ENCODE peak calls at places on chromosomes 7 and 10, in nine cellular contexts. One of them, this sample, is unnamed.

GRCh38 chr10:62627985-62628384 is 176.5 kb upstream of the ADO start:
- DNase-seq in epithelial cell of esophagus: no peak
- DNase-seq in CD4-positive, CD25-positive, alpha-beta regulatory T cell: no peak
- DNase-seq in small intestine: no peak
- DNase-seq in sigmoid colon: no peak
- DNase-seq in heart left ventricle: no peak
- DNase-seq in immature natural killer cell: no peak
- DNase-seq in occipital lobe: no peak
- DNase-seq in bronchial epithelial cell: no peak
- DNase-seq in this sample: no peak

GRCh38 chr7:102236592-102237287 is 49.9 kb upstream of the SH2B2 start:
- DNase-seq in epithelial cell of esophagus: peak; percentile 67
- DNase-seq in CD4-positive, CD25-positive, alpha-beta regulatory T cell: peak; percentile 53
- DNase-seq in small intestine: peak; percentile 65
- DNase-seq in sigmoid colon: peak; percentile 75
- DNase-seq in heart left ventricle: peak; percentile 64
- DNase-seq in immature natural killer cell: peak; percentile 8
- DNase-seq in occipital lobe: peak; percentile 44
- DNase-seq in bronchial epithelial cell: peak; percentile 26
- DNase-seq in this sample: peak; percentile 70

GRCh38 chr7:144738708-144739314 is 97.0 kb downstream of the TPK1 start:
- DNase-seq in epithelial cell of esophagus: peak; percentile 57
- DNase-seq in CD4-positive, CD25-positive, alpha-beta regulatory T cell: peak; percentile 61
- DNase-seq in small intestine: peak; percentile 62
- DNase-seq in sigmoid colon: no peak
- DNase-seq in heart left ventricle: no peak
- DNase-seq in immature natural killer cell: peak; percentile 7
- DNase-seq in occipital lobe: no peak
- DNase-seq in bronchial epithelial cell: peak; percentile 36
- DNase-seq in this sample: no peak

GRCh38 chr10:99656199-99657064 is 2.9 kb upstream of the ENTPD7 start:
- DNase-seq in epithelial cell of esophagus: peak; percentile 93
- DNase-seq in CD4-positive, CD25-positive, alpha-beta regulatory T cell: no peak
- DNase-seq in small intestine: no peak
- DNase-seq in sigmoid colon: no peak
- DNase-seq in heart left ventricle: no peak
- DNase-seq in immature natural killer cell: no peak
- DNase-seq in occipital lobe: no peak
- DNase-seq in bronchial epithelial cell: peak; percentile 97
- DNase-seq in this sample: no peak

GRCh38 chr7:40706829-40707228 is 572.0 kb downstream of the SUGCT start:
- DNase-seq in epithelial cell of esophagus: peak; percentile 61
- DNase-seq in CD4-positive, CD25-positive, alpha-beta regulatory T cell: no peak
- DNase-seq in small intestine: no peak
- DNase-seq in sigmoid colon: no peak
- DNase-seq in heart left ventricle: no peak
- DNase-seq in immature natural killer cell: no peak
- DNase-seq in occipital lobe: no peak
- DNase-seq in bronchial epithelial cell: no peak
- DNase-seq in this sample: no peak

GRCh38 chr7:47571355-47572100 is 10.4 kb downstream of the TNS3 start:
- DNase-seq in epithelial cell of esophagus: peak; percentile 61
- DNase-seq in CD4-positive, CD25-positive, alpha-beta regulatory T cell: no peak
- DNase-seq in small intestine: peak; percentile 72
- DNase-seq in sigmoid colon: peak; percentile 84
- DNase-seq in heart left ventricle: peak; percentile 93
- DNase-seq in immature natural killer cell: no peak
- DNase-seq in occipital lobe: peak; percentile 20
- DNase-seq in bronchial epithelial cell: peak; percentile 53
- DNase-seq in this sample: no peak

GRCh38 chr10:72009062-72009429 is 44.9 kb downstream of the CHST3 start:
- DNase-seq in epithelial cell of esophagus: peak; percentile 96
- DNase-seq in CD4-positive, CD25-positive, alpha-beta regulatory T cell: no peak
- DNase-seq in small intestine: no peak
- DNase-seq in sigmoid colon: no peak
- DNase-seq in heart left ventricle: no peak
- DNase-seq in immature natural killer cell: no peak
- DNase-seq in occipital lobe: no peak
- DNase-seq in bronchial epithelial cell: peak; percentile 89
- DNase-seq in this sample: no peak

GRCh38 chr7:69192134-69192533 is 406.1 kb upstream of the AUTS2 start:
- DNase-seq in epithelial cell of esophagus: no peak
- DNase-seq in CD4-positive, CD25-positive, alpha-beta regulatory T cell: no peak
- DNase-seq in small intestine: no peak
- DNase-seq in sigmoid colon: no peak
- DNase-seq in heart left ventricle: no peak
- DNase-seq in immature natural killer cell: no peak
- DNase-seq in occipital lobe: no peak
- DNase-seq in bronchial epithelial cell: no peak
- DNase-seq in this sample: no peak

GRCh38 chr10:128511284-128511683 is 385.1 kb upstream of the MKI67 start:
- DNase-seq in epithelial cell of esophagus: no peak
- DNase-seq in CD4-positive, CD25-positive, alpha-beta regulatory T cell: no peak
- DNase-seq in small intestine: no peak
- DNase-seq in sigmoid colon: no peak
- DNase-seq in heart left ventricle: no peak
- DNase-seq in immature natural killer cell: no peak
- DNase-seq in occipital lobe: no peak
- DNase-seq in bronchial epithelial cell: no peak
- DNase-seq in this sample: no peak

GRCh38 chr10:108141064-108141463 is 976.6 kb upstream of the SORCS1 start:
- DNase-seq in epithelial cell of esophagus: no peak
- DNase-seq in CD4-positive, CD25-positive, alpha-beta regulatory T cell: no peak
- DNase-seq in small intestine: no peak
- DNase-seq in sigmoid colon: no peak
- DNase-seq in heart left ventricle: no peak
- DNase-seq in immature natural killer cell: no peak
- DNase-seq in occipital lobe: no peak
- DNase-seq in bronchial epithelial cell: no peak
- DNase-seq in this sample: no peak

GRCh38 chr10:48383393-48383792 is 76.9 kb downstream of the MAPK8 start:
- DNase-seq in epithelial cell of esophagus: no peak
- DNase-seq in CD4-positive, CD25-positive, alpha-beta regulatory T cell: no peak
- DNase-seq in small intestine: no peak
- DNase-seq in sigmoid colon: no peak
- DNase-seq in heart left ventricle: no peak
- DNase-seq in immature natural killer cell: no peak
- DNase-seq in occipital lobe: no peak
- DNase-seq in bronchial epithelial cell: no peak
- DNase-seq in this sample: no peak

GRCh38 chr10:89710748-89711147 is 9.4 kb downstream of the KIF20B start:
- DNase-seq in epithelial cell of esophagus: no peak
- DNase-seq in CD4-positive, CD25-positive, alpha-beta regulatory T cell: no peak
- DNase-seq in small intestine: no peak
- DNase-seq in sigmoid colon: no peak
- DNase-seq in heart left ventricle: no peak
- DNase-seq in immature natural killer cell: no peak
- DNase-seq in occipital lobe: no peak
- DNase-seq in bronchial epithelial cell: peak; percentile 13
- DNase-seq in this sample: no peak

GRCh38 chr10:56319386-56319785 is 41.7 kb downstream of the ZWINT start:
- DNase-seq in epithelial cell of esophagus: peak; percentile 87
- DNase-seq in CD4-positive, CD25-positive, alpha-beta regulatory T cell: no peak
- DNase-seq in small intestine: no peak
- DNase-seq in sigmoid colon: no peak
- DNase-seq in heart left ventricle: no peak
- DNase-seq in immature natural killer cell: no peak
- DNase-seq in occipital lobe: no peak
- DNase-seq in bronchial epithelial cell: peak; percentile 99
- DNase-seq in this sample: no peak

GRCh38 chr7:88599528-88599927 is 160.0 kb upstream of the ZNF804B start:
- DNase-seq in epithelial cell of esophagus: no peak
- DNase-seq in CD4-positive, CD25-positive, alpha-beta regulatory T cell: no peak
- DNase-seq in small intestine: no peak
- DNase-seq in sigmoid colon: no peak
- DNase-seq in heart left ventricle: no peak
- DNase-seq in immature natural killer cell: no peak
- DNase-seq in occipital lobe: no peak
- DNase-seq in bronchial epithelial cell: no peak
- DNase-seq in this sample: no peak

GRCh38 chr10:132788180-132788830 is 2.4 kb upstream of the NKX6-2 start:
- DNase-seq in epithelial cell of esophagus: peak; percentile 13
- DNase-seq in CD4-positive, CD25-positive, alpha-beta regulatory T cell: no peak
- DNase-seq in small intestine: no peak
- DNase-seq in sigmoid colon: no peak
- DNase-seq in heart left ventricle: no peak
- DNase-seq in immature natural killer cell: no peak
- DNase-seq in occipital lobe: no peak
- DNase-seq in bronchial epithelial cell: no peak
- DNase-seq in this sample: peak; percentile 63

GRCh38 chr7:50953303-50953702 is 170.6 kb upstream of the GRB10 start:
- DNase-seq in epithelial cell of esophagus: no peak
- DNase-seq in CD4-positive, CD25-positive, alpha-beta regulatory T cell: no peak
- DNase-seq in small intestine: no peak
- DNase-seq in sigmoid colon: no peak
- DNase-seq in heart left ventricle: peak; percentile 37
- DNase-seq in immature natural killer cell: no peak
- DNase-seq in occipital lobe: no peak
- DNase-seq in bronchial epithelial cell: no peak
- DNase-seq in this sample: no peak

GRCh38 chr10:66837335-66837734 is 88.5 kb upstream of the LRRTM3 start:
- DNase-seq in epithelial cell of esophagus: no peak
- DNase-seq in CD4-positive, CD25-positive, alpha-beta regulatory T cell: no peak
- DNase-seq in small intestine: no peak
- DNase-seq in sigmoid colon: no peak
- DNase-seq in heart left ventricle: no peak
- DNase-seq in immature natural killer cell: no peak
- DNase-seq in occipital lobe: no peak
- DNase-seq in bronchial epithelial cell: no peak
- DNase-seq in this sample: no peak

GRCh38 chr10:42783181-42783549 is 570 bp downstream of the BMS1 start:
- DNase-seq in epithelial cell of esophagus: peak; percentile 67
- DNase-seq in CD4-positive, CD25-positive, alpha-beta regulatory T cell: no peak
- DNase-seq in small intestine: peak; percentile 33
- DNase-seq in sigmoid colon: no peak
- DNase-seq in heart left ventricle: no peak
- DNase-seq in immature natural killer cell: no peak
- DNase-seq in occipital lobe: no peak
- DNase-seq in bronchial epithelial cell: peak; percentile 67
- DNase-seq in this sample: no peak

GRCh38 chr10:37314350-37314749 is 189.0 kb downstream of the ANKRD30A start:
- DNase-seq in epithelial cell of esophagus: peak; percentile 29
- DNase-seq in CD4-positive, CD25-positive, alpha-beta regulatory T cell: no peak
- DNase-seq in small intestine: no peak
- DNase-seq in sigmoid colon: no peak
- DNase-seq in heart left ventricle: no peak
- DNase-seq in immature natural killer cell: no peak
- DNase-seq in occipital lobe: no peak
- DNase-seq in bronchial epithelial cell: peak; percentile 61
- DNase-seq in this sample: no peak

GRCh38 chr10:124458473-124458872 is 3.1 kb upstream of the LHPP start:
- DNase-seq in epithelial cell of esophagus: no peak
- DNase-seq in CD4-positive, CD25-positive, alpha-beta regulatory T cell: no peak
- DNase-seq in small intestine: no peak
- DNase-seq in sigmoid colon: no peak
- DNase-seq in heart left ventricle: no peak
- DNase-seq in immature natural killer cell: no peak
- DNase-seq in occipital lobe: no peak
- DNase-seq in bronchial epithelial cell: no peak
- DNase-seq in this sample: no peak

GRCh38 chr10:73368238-73368637 is 9.6 kb upstream of the CFAP70 start:
- DNase-seq in epithelial cell of esophagus: no peak
- DNase-seq in CD4-positive, CD25-positive, alpha-beta regulatory T cell: no peak
- DNase-seq in small intestine: no peak
- DNase-seq in sigmoid colon: no peak
- DNase-seq in heart left ventricle: no peak
- DNase-seq in immature natural killer cell: no peak
- DNase-seq in occipital lobe: no peak
- DNase-seq in bronchial epithelial cell: no peak
- DNase-seq in this sample: no peak

GRCh38 chr7:78149787-78150186 is 351.2 kb downstream of the PHTF2 start:
- DNase-seq in epithelial cell of esophagus: peak; percentile 19
- DNase-seq in CD4-positive, CD25-positive, alpha-beta regulatory T cell: no peak
- DNase-seq in small intestine: no peak
- DNase-seq in sigmoid colon: no peak
- DNase-seq in heart left ventricle: no peak
- DNase-seq in immature natural killer cell: no peak
- DNase-seq in occipital lobe: no peak
- DNase-seq in bronchial epithelial cell: peak; percentile 32
- DNase-seq in this sample: no peak

GRCh38 chr7:141537906-141538305 is 13.3 kb upstream of the AGK start:
- DNase-seq in epithelial cell of esophagus: peak; percentile 38
- DNase-seq in CD4-positive, CD25-positive, alpha-beta regulatory T cell: no peak
- DNase-seq in small intestine: no peak
- DNase-seq in sigmoid colon: no peak
- DNase-seq in heart left ventricle: no peak
- DNase-seq in immature natural killer cell: no peak
- DNase-seq in occipital lobe: no peak
- DNase-seq in bronchial epithelial cell: no peak
- DNase-seq in this sample: no peak

GRCh38 chr10:132808568-132809236 is 22.8 kb upstream of the NKX6-2 start:
- DNase-seq in epithelial cell of esophagus: no peak
- DNase-seq in CD4-positive, CD25-positive, alpha-beta regulatory T cell: no peak
- DNase-seq in small intestine: no peak
- DNase-seq in sigmoid colon: no peak
- DNase-seq in heart left ventricle: no peak
- DNase-seq in immature natural killer cell: no peak
- DNase-seq in occipital lobe: no peak
- DNase-seq in bronchial epithelial cell: no peak
- DNase-seq in this sample: no peak

GRCh38 chr7:155280446-155281410 is 16.9 kb upstream of the INSIG1 start:
- DNase-seq in epithelial cell of esophagus: peak; percentile 7
- DNase-seq in CD4-positive, CD25-positive, alpha-beta regulatory T cell: no peak
- DNase-seq in small intestine: no peak
- DNase-seq in sigmoid colon: no peak
- DNase-seq in heart left ventricle: no peak
- DNase-seq in immature natural killer cell: no peak
- DNase-seq in occipital lobe: no peak
- DNase-seq in bronchial epithelial cell: no peak
- DNase-seq in this sample: no peak

GRCh38 chr7:13742719-13743640 is 246.5 kb downstream of the ETV1 start:
- DNase-seq in epithelial cell of esophagus: peak; percentile 69
- DNase-seq in CD4-positive, CD25-positive, alpha-beta regulatory T cell: peak; percentile 2
- DNase-seq in small intestine: peak; percentile 61
- DNase-seq in sigmoid colon: no peak
- DNase-seq in heart left ventricle: peak; percentile 48
- DNase-seq in immature natural killer cell: no peak
- DNase-seq in occipital lobe: peak; percentile 14
- DNase-seq in bronchial epithelial cell: peak; percentile 54
- DNase-seq in this sample: peak; percentile 14

GRCh38 chr7:127437772-127438330 is 45.3 kb upstream of the ZNF800 start:
- DNase-seq in epithelial cell of esophagus: peak; percentile 57
- DNase-seq in CD4-positive, CD25-positive, alpha-beta regulatory T cell: no peak
- DNase-seq in small intestine: no peak
- DNase-seq in sigmoid colon: no peak
- DNase-seq in heart left ventricle: no peak
- DNase-seq in immature natural killer cell: no peak
- DNase-seq in occipital lobe: no peak
- DNase-seq in bronchial epithelial cell: peak; percentile 85
- DNase-seq in this sample: no peak

GRCh38 chr7:158308001-158308400 is 279.6 kb downstream of the PTPRN2 start:
- DNase-seq in epithelial cell of esophagus: no peak
- DNase-seq in CD4-positive, CD25-positive, alpha-beta regulatory T cell: no peak
- DNase-seq in small intestine: no peak
- DNase-seq in sigmoid colon: no peak
- DNase-seq in heart left ventricle: no peak
- DNase-seq in immature natural killer cell: no peak
- DNase-seq in occipital lobe: no peak
- DNase-seq in bronchial epithelial cell: no peak
- DNase-seq in this sample: no peak

GRCh38 chr10:498760-499435 is 190.6 kb downstream of the DIP2C start:
- DNase-seq in epithelial cell of esophagus: no peak
- DNase-seq in CD4-positive, CD25-positive, alpha-beta regulatory T cell: no peak
- DNase-seq in small intestine: no peak
- DNase-seq in sigmoid colon: peak; percentile 66
- DNase-seq in heart left ventricle: peak; percentile 19
- DNase-seq in immature natural killer cell: no peak
- DNase-seq in occipital lobe: no peak
- DNase-seq in bronchial epithelial cell: no peak
- DNase-seq in this sample: no peak

GRCh38 chr7:122616951-122617350 is 82.0 kb downstream of the RNF133 start:
- DNase-seq in epithelial cell of esophagus: no peak
- DNase-seq in CD4-positive, CD25-positive, alpha-beta regulatory T cell: no peak
- DNase-seq in small intestine: no peak
- DNase-seq in sigmoid colon: no peak
- DNase-seq in heart left ventricle: no peak
- DNase-seq in immature natural killer cell: no peak
- DNase-seq in occipital lobe: no peak
- DNase-seq in bronchial epithelial cell: no peak
- DNase-seq in this sample: no peak

GRCh38 chr10:118865998-118866778 is 111.4 kb upstream of the CACUL1 start:
- DNase-seq in epithelial cell of esophagus: no peak
- DNase-seq in CD4-positive, CD25-positive, alpha-beta regulatory T cell: no peak
- DNase-seq in small intestine: no peak
- DNase-seq in sigmoid colon: no peak
- DNase-seq in heart left ventricle: no peak
- DNase-seq in immature natural killer cell: no peak
- DNase-seq in occipital lobe: no peak
- DNase-seq in bronchial epithelial cell: no peak
- DNase-seq in this sample: no peak